ENCODE peak calls at places on chromosomes 7 and 10, in four cellular contexts. One of them, this sample, is unnamed.

GRCh38 chr7:83072576-83073517 is 89.8 kb downstream of the PCLO start:
- DNase-seq in bronchial epithelial cell: peak; percentile 75
- DNase-seq in amniotic epithelial cell: no peak
- DNase-seq in HEK293T: no peak
- DNase-seq in this sample: no peak

GRCh38 chr10:70331486-70332268 is 47.9 kb upstream of the NPFFR1 start:
- DNase-seq in bronchial epithelial cell: peak; percentile 94
- DNase-seq in amniotic epithelial cell: peak; percentile 93
- DNase-seq in HEK293T: peak; percentile 41
- DNase-seq in this sample: no peak

GRCh38 chr10:80585812-80586211 is 48.1 kb downstream of the SH2D4B start:
- DNase-seq in bronchial epithelial cell: no peak
- DNase-seq in amniotic epithelial cell: no peak
- DNase-seq in HEK293T: no peak
- DNase-seq in this sample: no peak

GRCh38 chr7:56053993-56054392 is 2.4 kb downstream of the CCT6A start:
- DNase-seq in bronchial epithelial cell: no peak
- DNase-seq in amniotic epithelial cell: no peak
- DNase-seq in HEK293T: no peak
- DNase-seq in this sample: no peak

GRCh38 chr10:34116220-34116623 is 698.9 kb downstream of the PARD3 start:
- DNase-seq in bronchial epithelial cell: peak; percentile 17
- DNase-seq in amniotic epithelial cell: peak; percentile 34
- DNase-seq in HEK293T: no peak
- DNase-seq in this sample: no peak

GRCh38 chr10:61397175-61397986 is 55.8 kb downstream of the TMEM26 start:
- DNase-seq in bronchial epithelial cell: peak; percentile 26
- DNase-seq in amniotic epithelial cell: peak; percentile 96
- DNase-seq in HEK293T: no peak
- DNase-seq in this sample: no peak

GRCh38 chr7:111871283-111871682 is 309.0 kb upstream of the IMMP2L start:
- DNase-seq in bronchial epithelial cell: peak; percentile 16
- DNase-seq in amniotic epithelial cell: no peak
- DNase-seq in HEK293T: no peak
- DNase-seq in this sample: no peak

GRCh38 chr7:106114735-106115383 is 2.7 kb upstream of the SYPL1 start:
- DNase-seq in bronchial epithelial cell: no peak
- DNase-seq in amniotic epithelial cell: no peak
- DNase-seq in HEK293T: no peak
- DNase-seq in this sample: no peak

GRCh38 chr7:31775511-31775910 is 88.5 kb downstream of the PPP1R17 start:
- DNase-seq in bronchial epithelial cell: peak; percentile 25
- DNase-seq in amniotic epithelial cell: no peak
- DNase-seq in HEK293T: no peak
- DNase-seq in this sample: no peak

GRCh38 chr7:157016352-157017041 is 6.0 kb upstream of the MNX1 start:
- DNase-seq in bronchial epithelial cell: no peak
- DNase-seq in amniotic epithelial cell: no peak
- DNase-seq in HEK293T: no peak
- DNase-seq in this sample: no peak

GRCh38 chr10:7312179-7312857 is 98.5 kb downstream of the SFMBT2 start:
- DNase-seq in bronchial epithelial cell: no peak
- DNase-seq in amniotic epithelial cell: no peak
- DNase-seq in HEK293T: peak; percentile 42
- DNase-seq in this sample: no peak

GRCh38 chr7:115096262-115096661 is 174.4 kb downstream of the MDFIC start:
- DNase-seq in bronchial epithelial cell: no peak
- DNase-seq in amniotic epithelial cell: no peak
- DNase-seq in HEK293T: no peak
- DNase-seq in this sample: no peak

GRCh38 chr10:79116801-79117723 is 48.3 kb downstream of the ZMIZ1 start:
- DNase-seq in bronchial epithelial cell: no peak
- DNase-seq in amniotic epithelial cell: no peak
- DNase-seq in HEK293T: peak; percentile 45
- DNase-seq in this sample: no peak

GRCh38 chr10:131216681-131217230 is 94.8 kb downstream of the TCERG1L start:
- DNase-seq in bronchial epithelial cell: no peak
- DNase-seq in amniotic epithelial cell: no peak
- DNase-seq in HEK293T: no peak
- DNase-seq in this sample: no peak

GRCh38 chr10:33248638-33249037 is 85.8 kb downstream of the NRP1 start:
- DNase-seq in bronchial epithelial cell: peak; percentile 96
- DNase-seq in amniotic epithelial cell: peak; percentile 94
- DNase-seq in HEK293T: no peak
- DNase-seq in this sample: no peak

GRCh38 chr10:132849546-132850031 is 63.6 kb upstream of the NKX6-2 start:
- DNase-seq in bronchial epithelial cell: no peak
- DNase-seq in amniotic epithelial cell: no peak
- DNase-seq in HEK293T: no peak
- DNase-seq in this sample: no peak

GRCh38 chr7:129343099-129343700 is 91.0 kb upstream of the STRIP2 start:
- DNase-seq in bronchial epithelial cell: peak; percentile 67
- DNase-seq in amniotic epithelial cell: peak; percentile 52
- DNase-seq in HEK293T: peak; percentile 17
- DNase-seq in this sample: no peak

GRCh38 chr10:42868530-42868929 is 85.9 kb downstream of the BMS1 start:
- DNase-seq in bronchial epithelial cell: no peak
- DNase-seq in amniotic epithelial cell: no peak
- DNase-seq in HEK293T: no peak
- DNase-seq in this sample: no peak

GRCh38 chr10:21650353-21650752 is 116.3 kb downstream of the MLLT10 start:
- DNase-seq in bronchial epithelial cell: no peak
- DNase-seq in amniotic epithelial cell: no peak
- DNase-seq in HEK293T: no peak
- DNase-seq in this sample: no peak

GRCh38 chr7:111439977-111440376 is 122.3 kb downstream of the IMMP2L start:
- DNase-seq in bronchial epithelial cell: no peak
- DNase-seq in amniotic epithelial cell: peak; percentile 5
- DNase-seq in HEK293T: no peak
- DNase-seq in this sample: no peak